ENCODE peak calls at places on chromosomes 2 and 18, in ten cellular contexts. X is MCF 10A; A is naive B cell; B is stimulated activated naive CD4-positive, alpha-beta T cell; L is A549; M is stomach; S is activated CD4-positive, alpha-beta T cell treated with anti-CD3 and anti-CD28 coated beads, Interleukin-2, amount 50 U/mL, for 1 hour; E is H7; R is osteocyte; N is AG08396. K is an unnamed sample.

GRCh38 chr2:8255448-8255800 is 426.4 kb upstream of the ID2 start:
- DNase-seq in X (no peak), A (no peak), B (no peak), L (no peak), M (no peak), S (no peak), E (peak), R (no peak), N (no peak), K (no peak)

GRCh38 chr2:205681836-205682238 is 464 bp upstream of the NRP2 start:
- DNase-seq in X (no peak), A (peak), B (peak), L (no peak), M (no peak), S (no peak), E (peak), R (no peak), N (no peak), K (no peak)

GRCh38 chr2:47373747-47374146 is 29.2 kb upstream of the MSH2 start:
- DNase-seq in X (no peak), A (no peak), B (no peak), L (peak), M (peak), S (no peak), E (peak), R (no peak), N (no peak), K (no peak)

GRCh38 chr18:62720766-62721613 is 5.6 kb downstream of the PHLPP1 start:
- DNase-seq in X (no peak), A (no peak), B (no peak), L (no peak), M (no peak), S (no peak), E (no peak), R (no peak), N (no peak), K (no peak)

GRCh38 chr2:153557211-153557610 is 78.6 kb upstream of the RPRM start:
- DNase-seq in X (peak), A (no peak), B (no peak), L (no peak), M (no peak), S (no peak), E (no peak), R (no peak), N (no peak), K (no peak)

GRCh38 chr2:142938240-142938639 is 60.8 kb downstream of the KYNU start:
- DNase-seq in X (no peak), A (no peak), B (no peak), L (no peak), M (no peak), S (no peak), E (no peak), R (no peak), N (no peak), K (no peak)

GRCh38 chr2:211144078-211144477 is 587.7 kb downstream of the CPS1 start:
- DNase-seq in X (peak), A (no peak), B (no peak), L (no peak), M (no peak), S (no peak), E (no peak), R (no peak), N (no peak), K (no peak)

GRCh38 chr2:102698369-102699111 is 63.3 kb upstream of the TMEM182 start:
- DNase-seq in X (peak), A (no peak), B (no peak), L (no peak), M (peak), S (no peak), E (no peak), R (no peak), N (no peak), K (no peak)

GRCh38 chr2:148948865-148949264 is 73.8 kb downstream of the KIF5C start:
- DNase-seq in X (no peak), A (no peak), B (no peak), L (no peak), M (no peak), S (no peak), E (no peak), R (no peak), N (no peak), K (no peak)

GRCh38 chr2:39954346-39954745 is 175.3 kb upstream of the THUMPD2 start:
- DNase-seq in X (no peak), A (no peak), B (no peak), L (no peak), M (no peak), S (no peak), E (no peak), R (no peak), N (no peak), K (no peak)

GRCh38 chr18:64474279-64474678 is 325.4 kb upstream of the LINC00305 start:
- DNase-seq in X (no peak), A (no peak), B (no peak), L (no peak), M (no peak), S (no peak), E (no peak), R (no peak), N (no peak), K (no peak)

GRCh38 chr2:175631247-175631628 is 370.8 kb downstream of the LNPK start:
- DNase-seq in X (no peak), A (no peak), B (no peak), L (no peak), M (no peak), S (no peak), E (no peak), R (no peak), N (no peak), K (no peak)

GRCh38 chr18:48974304-48975220 is 23.8 kb upstream of the SMAD7 start:
- DNase-seq in X (no peak), A (no peak), B (no peak), L (no peak), M (no peak), S (no peak), E (peak), R (no peak), N (no peak), K (no peak)

GRCh38 chr2:99480390-99480789 is 9.4 kb downstream of the REV1 start:
- DNase-seq in X (no peak), A (no peak), B (no peak), L (no peak), M (no peak), S (no peak), E (no peak), R (no peak), N (no peak), K (no peak)

GRCh38 chr2:78115291-78115690 is 593.1 kb upstream of the LRRTM4 start:
- DNase-seq in X (no peak), A (no peak), B (no peak), L (no peak), M (no peak), S (no peak), E (no peak), R (no peak), N (no peak), K (no peak)

GRCh38 chr2:106104332-106105062 is 89.6 kb downstream of the UXS1 start:
- DNase-seq in X (peak), A (peak), B (peak), L (peak), M (peak), S (peak), E (peak), R (peak), N (peak), K (peak)

GRCh38 chr2:101770672-101771071 is 73.2 kb downstream of the MAP4K4 start:
- DNase-seq in X (peak), A (no peak), B (no peak), L (peak), M (no peak), S (no peak), E (no peak), R (no peak), N (peak), K (no peak)

GRCh38 chr2:238727585-238728321 is 120.1 kb upstream of the TWIST2 start:
- DNase-seq in X (peak), A (no peak), B (no peak), L (no peak), M (no peak), S (no peak), E (no peak), R (no peak), N (peak), K (no peak)

GRCh38 chr18:49875783-49876182 is 62.5 kb upstream of the ACAA2 start:
- DNase-seq in X (no peak), A (no peak), B (no peak), L (no peak), M (no peak), S (no peak), E (no peak), R (no peak), N (no peak), K (no peak)

GRCh38 chr2:60550151-60550983 is 3.1 kb downstream of the BCL11A start:
- DNase-seq in X (peak), A (peak), B (peak), L (peak), M (peak), S (no peak), E (peak), R (peak), N (peak), K (no peak)

GRCh38 chr2:30382995-30383394 is 64.1 kb upstream of the LCLAT1 start:
- DNase-seq in X (no peak), A (no peak), B (no peak), L (no peak), M (no peak), S (no peak), E (no peak), R (no peak), N (no peak), K (no peak)

GRCh38 chr2:8676915-8677645 is 4.8 kb upstream of the ID2 start:
- DNase-seq in X (no peak), A (no peak), B (peak), L (no peak), M (no peak), S (no peak), E (peak), R (no peak), N (no peak), K (no peak)

GRCh38 chr2:179655627-179656026 is 205.8 kb downstream of the ZNF385B start:
- DNase-seq in X (peak), A (no peak), B (no peak), L (no peak), M (no peak), S (no peak), E (no peak), R (no peak), N (no peak), K (no peak)

GRCh38 chr2:173001664-173002604 is 73.7 kb upstream of the MAP3K20 start:
- DNase-seq in X (no peak), A (no peak), B (no peak), L (no peak), M (no peak), S (no peak), E (no peak), R (no peak), N (no peak), K (no peak)

GRCh38 chr2:69620870-69621269 is 22.7 kb downstream of the AAK1 start:
- DNase-seq in X (no peak), A (no peak), B (peak), L (no peak), M (no peak), S (no peak), E (no peak), R (no peak), N (no peak), K (no peak)

GRCh38 chr18:2070636-2071035 is 500.7 kb downstream of the METTL4 start:
- DNase-seq in X (peak), A (no peak), B (no peak), L (no peak), M (peak), S (no peak), E (no peak), R (no peak), N (no peak), K (no peak)

GRCh38 chr2:74917702-74918619 is 40.5 kb upstream of the POLE4 start:
- DNase-seq in X (peak), A (no peak), B (no peak), L (peak), M (no peak), S (no peak), E (no peak), R (no peak), N (peak), K (no peak)

GRCh38 chr2:217820904-217821303 is 181.9 kb downstream of the TNS1 start:
- DNase-seq in X (no peak), A (no peak), B (no peak), L (no peak), M (no peak), S (no peak), E (no peak), R (no peak), N (no peak), K (no peak)

GRCh38 chr18:39455300-39455699 is 1889.7 kb upstream of the CELF4 start:
- DNase-seq in X (peak), A (no peak), B (no peak), L (no peak), M (peak), S (no peak), E (no peak), R (no peak), N (peak), K (no peak)

GRCh38 chr18:9615280-9615797 is 980 bp upstream of the PPP4R1 start:
- DNase-seq in X (no peak), A (no peak), B (no peak), L (no peak), M (no peak), S (no peak), E (no peak), R (no peak), N (no peak), K (no peak)

GRCh38 chr2:25673170-25674002 is at the start of gene DTNB:
- DNase-seq in X (peak), A (peak), B (peak), L (peak), M (peak), S (peak), E (peak), R (peak), N (peak), K (peak)

K was measured in CD8-positive, alpha-beta memory T cell.